ENCODE peak calls at places on chromosomes 11 and 22, in nine cellular contexts. F, O, K, D, X, C, T, A and L are unnamed samples.

GRCh38 chr22:23549198-23549595 is 30.9 kb downstream of the IGLL1 start:
- DNase-seq in T (peak; percentile 65), X (no peak), O (no peak), K (no peak), A (no peak), C (no peak), D (no peak), F (no peak), L (no peak)

GRCh38 chr22:19853879-19854777 is 546 bp downstream of the GNB1L start:
- DNase-seq in O (no peak), T (no peak), D (peak; percentile 77), A (no peak), K (no peak), C (no peak), F (peak; percentile 20), X (no peak), L (peak; percentile 85)

GRCh38 chr11:20010861-20011225 is 149.4 kb downstream of the DBX1 start:
- DNase-seq in X (no peak), A (no peak), T (no peak), K (no peak), D (no peak), C (no peak), O (no peak), F (no peak), L (no peak)

GRCh38 chr11:9138612-9139579 is 47.5 kb upstream of the SCUBE2 start:
- DNase-seq in F (no peak), K (peak; percentile 82), A (no peak), O (peak; percentile 74), T (no peak), C (no peak), D (no peak), X (peak; percentile 95), L (no peak)

GRCh38 chr11:43278302-43278956 is 33.4 kb upstream of the API5 start:
- DNase-seq in C (no peak), K (peak; percentile 27), A (no peak), T (no peak), X (peak; percentile 23), D (no peak), F (no peak), O (no peak), L (no peak)

GRCh38 chr11:79520086-79520485 is 79.3 kb upstream of the TENM4 start:
- DNase-seq in X (no peak), C (no peak), F (no peak), O (no peak), A (no peak), T (no peak), D (no peak), K (no peak), L (no peak)

GRCh38 chr22:37679670-37680069 is 4.2 kb downstream of the LGALS1 start:
- DNase-seq in X (no peak), O (no peak), D (no peak), F (no peak), K (no peak), C (no peak), T (no peak), A (no peak), L (no peak)

GRCh38 chr22:32591620-32592019 is 117.0 kb downstream of the FBXO7 start:
- DNase-seq in T (peak; percentile 44), O (no peak), F (no peak), D (no peak), A (no peak), X (peak; percentile 88), C (no peak), K (no peak), L (peak; percentile 41)

GRCh38 chr11:126375726-126376125 is 20.2 kb downstream of the ST3GAL4 start:
- DNase-seq in K (no peak), F (no peak), X (peak; percentile 86), D (no peak), T (no peak), O (no peak), A (peak; percentile 3), C (no peak), L (no peak)

GRCh38 chr11:77104727-77105126 is 2.1 kb downstream of the OMP start:
- DNase-seq in F (no peak), A (no peak), X (peak; percentile 49), D (no peak), T (no peak), K (no peak), C (no peak), O (no peak), L (no peak)

GRCh38 chr11:63769719-63770443 is 1.3 kb upstream of the ZFTA start:
- DNase-seq in C (no peak), A (no peak), X (no peak), T (no peak), F (no peak), D (no peak), K (no peak), O (peak; percentile 25), L (no peak)

GRCh38 chr22:23816552-23816976 is 22.2 kb downstream of the DERL3 start:
- DNase-seq in A (no peak), C (no peak), K (no peak), T (no peak), D (no peak), O (no peak), X (no peak), F (no peak), L (no peak)

GRCh38 chr11:46673713-46674462 is 26.5 kb downstream of the ARHGAP1 start:
- DNase-seq in X (no peak), K (no peak), O (peak; percentile 77), T (peak; percentile 66), F (no peak), A (no peak), C (no peak), D (no peak), L (no peak)

GRCh38 chr11:7487360-7487759 is 2.1 kb downstream of the OLFML1 start:
- DNase-seq in C (no peak), F (no peak), A (no peak), X (no peak), T (no peak), O (no peak), K (no peak), D (no peak), L (no peak)

GRCh38 chr22:47304191-47304831 is 541.9 kb downstream of the TBC1D22A start:
- DNase-seq in K (no peak), A (no peak), C (no peak), F (no peak), O (no peak), X (no peak), T (peak; percentile 73), D (no peak), L (peak; percentile 76)

GRCh38 chr22:28992565-28993326 is 68.9 kb downstream of the C22orf31 start:
- DNase-seq in O (no peak), C (no peak), K (no peak), T (no peak), F (no peak), D (no peak), A (no peak), X (no peak), L (no peak)

GRCh38 chr22:38338772-38339379 is 21.6 kb upstream of the CSNK1E start:
- DNase-seq in D (no peak), C (no peak), X (no peak), F (no peak), O (no peak), K (no peak), T (peak; percentile 32), A (no peak), L (no peak)

GRCh38 chr11:35935390-35935789 is 8.5 kb upstream of the LDLRAD3 start:
- DNase-seq in K (no peak), X (no peak), D (no peak), A (no peak), F (no peak), C (no peak), O (no peak), T (no peak), L (no peak)

GRCh38 chr11:129894281-129895125 is 875 bp downstream of the NFRKB start:
- DNase-seq in T (no peak), A (no peak), F (no peak), O (no peak), D (no peak), X (peak; percentile 3), K (no peak), C (no peak), L (no peak)

GRCh38 chr11:95450547-95451123 is 219.6 kb upstream of the SESN3 start:
- DNase-seq in C (no peak), O (no peak), X (peak; percentile 31), F (peak; percentile 40), K (no peak), D (no peak), T (no peak), A (no peak), L (no peak)

GRCh38 chr11:95455228-95455627 is 224.2 kb upstream of the SESN3 start:
- DNase-seq in D (no peak), C (no peak), K (no peak), X (no peak), T (no peak), F (no peak), O (no peak), A (no peak), L (no peak)

GRCh38 chr11:95453616-95454118 is 222.7 kb upstream of the SESN3 start:
- DNase-seq in F (peak; percentile 52), D (peak; percentile 16), T (peak; percentile 81), A (peak; percentile 29), K (no peak), X (no peak), O (peak; percentile 64), C (no peak), L (peak; percentile 87)

GRCh38 chr11:95451261-95451660 is 220.3 kb upstream of the SESN3 start:
- DNase-seq in D (no peak), A (no peak), O (no peak), K (no peak), F (no peak), T (no peak), X (no peak), C (no peak), L (no peak)

GRCh38 chr11:95451682-95452081 is 220.7 kb upstream of the SESN3 start:
- DNase-seq in T (no peak), A (no peak), X (peak; percentile 73), C (no peak), O (no peak), F (no peak), K (no peak), D (no peak), L (no peak)
- TF ChIP-seq POLR2A in T (no peak), A (no peak), X (no peak), C (no peak), O (no peak), F (no peak), K (no peak), D (no peak), L (no peak)

GRCh38 chr22:26643368-26644100 is 13.9 kb upstream of the MIAT start:
- DNase-seq in K (no peak), C (no peak), A (no peak), F (no peak), T (no peak), X (no peak), D (no peak), O (no peak), L (no peak)
- H3K4me3 ChIP-seq in K (no peak overlapping the region), C (no peak overlapping the region), A (no peak overlapping the region), F (no peak overlapping the region), T (no peak overlapping the region), X (no peak overlapping the region), D (peak overlapping the region; percentile 39), O (no peak overlapping the region), L (no peak overlapping the region)

GRCh38 chr11:16312242-16312641 is 44.1 kb downstream of the SOX6 start:
- DNase-seq in O (no peak), A (no peak), X (no peak), T (no peak), F (no peak), K (no peak), D (no peak), C (no peak), L (no peak)
- TF ChIP-seq POLR2A in O (no peak), A (no peak), X (no peak), T (no peak), F (no peak), K (no peak), D (no peak), C (no peak), L (no peak)

GRCh38 chr11:120511116-120511803 is at the start of gene GRIK4:
- DNase-seq in K (peak; percentile 76), O (peak; percentile 85), D (peak; percentile 95), T (peak; percentile 90), F (peak; percentile 83), X (peak; percentile 57), A (peak; percentile 70), C (no peak), L (peak; percentile 96)
- H3K4me3 ChIP-seq in K (peak within 1 kb of the TSS; percentile 70), O (no peak within 1 kb of the TSS), D (peak within 1 kb of the TSS; percentile 38), T (peak within 1 kb of the TSS; percentile 55), F (peak within 1 kb of the TSS; percentile 18), X (peak within 1 kb of the TSS; percentile 47), A (peak within 1 kb of the TSS; percentile 37), C (peak within 1 kb of the TSS; percentile 41), L (no peak within 1 kb of the TSS)